ENCODE peak calls at places on chromosomes 7 and 10, in eight cellular contexts. D is body of pancreas, L is suprapubic skin, F is WERI-Rb-1, N is left ventricle myocardium inferior, X is neural progenitor cell, O is fibroblast of lung, C is lower lobe of right lung. S is an unnamed sample.
A peak's percentile ranks its signal among the peaks of the same experiment; 100 is the strongest.

GRCh38 chr7:33986951-33987948 is 81.9 kb downstream of the BMPER start:
- DNase-seq in O (peak; percentile 97), D (peak; percentile 25), N (no peak), L (no peak), C (no peak), X (no peak), F (no peak), S (no peak)

GRCh38 chr7:126368-126767 is 66.0 kb upstream of the FAM20C start:
- DNase-seq in D (no peak), N (no peak), C (no peak), X (no peak), O (no peak), L (no peak), F (no peak), S (no peak)

GRCh38 chr7:66043681-66044497 is 31.7 kb upstream of the ASL start:
- DNase-seq in C (peak; percentile 81), N (peak; percentile 51), L (no peak), F (no peak), O (peak; percentile 8), D (peak; percentile 77), X (peak; percentile 73), S (peak; percentile 25)

GRCh38 chr7:41918597-41918996 is 215.7 kb upstream of the INHBA start:
- DNase-seq in D (no peak), F (no peak), O (peak; percentile 87), C (no peak), L (no peak), X (no peak), N (no peak), S (no peak)

GRCh38 chr7:138465046-138465445 is 5.0 kb downstream of the TRIM24 start:
- DNase-seq in N (no peak), O (no peak), C (no peak), X (no peak), F (no peak), L (no peak), D (no peak), S (no peak)

GRCh38 chr7:142771353-142771723 is 568 bp downstream of the PRSS2 start:
- DNase-seq in C (no peak), L (no peak), F (no peak), N (no peak), D (no peak), O (no peak), X (no peak), S (no peak)

GRCh38 chr10:9111983-9112382 is 1057.5 kb downstream of the GATA3 start:
- DNase-seq in O (no peak), C (no peak), L (no peak), X (no peak), F (peak; percentile 7), D (no peak), N (no peak), S (no peak)

GRCh38 chr7:46156039-46156438 is 235.0 kb upstream of the IGFBP3 start:
- DNase-seq in X (no peak), C (no peak), O (no peak), L (no peak), F (no peak), D (no peak), N (no peak), S (no peak)

GRCh38 chr7:23332881-23333612 is 33.9 kb downstream of the MALSU1 start:
- DNase-seq in X (no peak), F (no peak), N (peak; percentile 31), O (peak; percentile 70), L (no peak), C (no peak), D (peak; percentile 31), S (no peak)

GRCh38 chr10:88759366-88760101 is at the start of gene LIPN:
- DNase-seq in L (no peak), D (peak; percentile 59), F (no peak), O (no peak), N (no peak), X (no peak), C (peak; percentile 48), S (peak; percentile 29)

GRCh38 chr7:81957517-81957916 is 187.7 kb upstream of the HGF start:
- DNase-seq in F (no peak), D (no peak), X (no peak), O (no peak), L (no peak), C (no peak), N (no peak), S (no peak)

GRCh38 chr10:70461397-70462348 is 16.9 kb upstream of the PALD1 start:
- DNase-seq in O (peak; percentile 61), C (no peak), L (no peak), N (peak; percentile 54), X (peak; percentile 77), F (peak; percentile 63), D (peak; percentile 63), S (peak; percentile 54)

GRCh38 chr10:26697163-26697921 is at the start of gene PDSS1:
- DNase-seq in O (peak; percentile 64), X (peak; percentile 80), N (peak; percentile 78), C (peak; percentile 90), L (peak; percentile 90), F (peak; percentile 49), D (peak; percentile 67), S (peak; percentile 73)

GRCh38 chr10:62805139-62806092 is 896 bp downstream of the ADO start:
- DNase-seq in D (peak; percentile 24), F (peak; percentile 42), N (no peak), L (no peak), O (peak; percentile 38), X (peak; percentile 78), C (peak; percentile 71), S (peak; percentile 70)

GRCh38 chr7:94656925-94657731 is 1.2 kb upstream of the SGCE start:
- DNase-seq in O (peak; percentile 57), D (no peak), C (no peak), N (no peak), F (peak; percentile 17), L (no peak), X (peak; percentile 63), S (no peak)

DNA sequence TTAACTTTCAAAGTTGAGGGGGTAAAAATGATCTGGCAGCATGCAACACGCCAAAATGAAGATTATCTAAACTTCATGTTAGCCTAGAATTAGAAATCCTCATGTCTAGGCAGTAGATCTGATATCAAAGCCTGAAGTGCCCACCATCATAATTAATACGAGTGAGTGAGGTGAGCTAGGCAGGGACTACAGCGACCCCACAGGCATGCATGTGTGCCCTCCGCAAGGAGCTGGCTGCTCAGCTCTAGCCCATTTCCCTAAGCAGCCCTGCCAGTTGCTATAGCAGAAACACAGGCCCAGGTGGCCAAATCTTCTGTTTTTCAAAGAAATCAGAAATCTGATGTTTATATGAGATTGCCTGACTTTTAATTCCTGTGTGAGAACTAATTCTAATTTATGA is 93.1 kb upstream of the IFRD1 start:
- DNase-seq in D (no peak), O (no peak), L (no peak), X (peak; percentile 18), F (no peak), C (no peak), N (no peak), S (no peak)
- TF ChIP-seq CTCF in D (no peak), O (no peak), L (no peak), X (peak; percentile 24), F (no peak), C (no peak), N (no peak), S (no peak)

DNA sequence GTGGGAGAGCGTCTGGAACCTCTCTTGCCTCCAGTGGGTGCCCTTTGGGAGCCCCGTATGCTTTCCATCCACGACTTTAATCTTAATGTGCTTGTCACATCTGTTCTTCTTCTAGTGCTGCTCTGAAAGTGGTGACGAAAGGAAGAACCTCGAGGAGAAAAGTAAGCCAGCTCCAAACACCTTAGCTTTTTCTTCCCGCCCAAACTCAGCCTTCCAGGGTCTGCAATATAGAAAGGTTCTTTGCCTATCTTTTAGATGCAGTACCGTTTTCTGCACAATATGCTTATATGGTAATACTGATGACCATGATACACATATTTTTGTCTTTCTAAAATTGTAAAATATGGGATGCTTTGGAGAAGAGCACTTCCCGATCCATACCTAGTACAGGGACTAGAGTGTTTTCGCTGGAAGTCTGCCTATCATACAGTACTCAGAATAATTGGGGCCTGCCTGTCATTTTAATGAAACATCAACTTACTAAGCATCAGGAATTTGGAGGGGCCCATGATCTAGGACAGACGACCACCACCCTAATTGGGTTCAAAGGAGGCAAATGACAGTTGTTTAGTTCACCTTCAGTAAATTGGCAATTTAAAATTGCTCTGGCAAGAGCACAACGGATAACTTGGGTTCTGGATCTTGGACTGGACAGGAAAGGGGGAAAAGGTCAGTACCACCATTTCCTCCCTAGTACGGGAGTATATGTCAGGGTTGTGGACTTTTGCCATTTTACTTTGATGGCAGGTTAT is 884 bp downstream of the RINT1 start:
- DNase-seq in N (no peak), X (no peak), D (no peak), C (no peak), F (no peak), L (no peak), O (no peak), S (no peak)
- H3K27ac ChIP-seq in N (peak overlapping the region; percentile 86), X (no peak overlapping the region), D (peak overlapping the region; percentile 85), C (peak overlapping the region; percentile 89), F (peak overlapping the region; percentile 89), L (peak overlapping the region; percentile 86), O (peak overlapping the region; percentile 94), S (peak overlapping the region; percentile 90)

GRCh38 chr7:73547841-73548240 is 9.6 kb downstream of the BCL7B start:
- DNase-seq in D (no peak), L (no peak), X (no peak), N (no peak), F (no peak), C (no peak), O (no peak), S (no peak)
- H3K36me3 ChIP-seq in D (peaks cover 12% of the 10 kb centered on the region), L (peaks cover 37% of the 10 kb centered on the region), X (peaks cover 9% of the 10 kb centered on the region), N (peaks cover 44% of the 10 kb centered on the region), F (peaks cover 79% of the 10 kb centered on the region), C (peaks cover 87% of the 10 kb centered on the region), O (peaks cover 5% of the 10 kb centered on the region), S (peaks cover 42% of the 10 kb centered on the region)

GRCh38 chr7:11831727-11832495 is at the start of gene THSD7A:
- DNase-seq in C (peak; percentile 64), O (peak; percentile 62), F (peak; percentile 65), N (peak; percentile 42), D (peak; percentile 16), L (no peak), X (peak; percentile 78), S (peak; percentile 60)
- TF ChIP-seq CTCF in C (no peak), O (peak; percentile 18), F (no peak), N (no peak), D (peak; percentile 8), L (no peak), X (peak; percentile 7), S (no peak)

GRCh38 chr7:44075296-44076075 is 6.8 kb downstream of the POLM start:
- DNase-seq in D (no peak), N (no peak), L (no peak), C (no peak), O (no peak), F (no peak), X (no peak), S (no peak)
- H3K27ac ChIP-seq in D (no peak overlapping the region), N (peak overlapping the region; percentile 93), L (peak overlapping the region; percentile 10), C (no peak overlapping the region), O (no peak overlapping the region), F (no peak overlapping the region), X (no peak overlapping the region), S (peak overlapping the region; percentile 82)

S was measured in tibial artery.